ENCODE peak calls at places on chromosomes 13 and 19, in nine cellular contexts. One of them, this sample, is unnamed.

GRCh38 chr19:50204811-50205675 is 1.6 kb downstream of the MYH14 start:
- DNase-seq in left ventricle myocardium superior: peak; percentile 85
- DNase-seq in GM03348: no peak
- DNase-seq in effector memory CD4-positive, alpha-beta T cell: no peak
- DNase-seq in C1 segment of cervical spinal cord: peak; percentile 1
- DNase-seq in ascending aorta: no peak
- DNase-seq in activated T-cell treated with anti-CD3 and anti-CD28 coated beads, Interleukin-2, amount 50 U/mL, for 72 hours: peak; percentile 7
- DNase-seq in left colon: peak; percentile 93
- DNase-seq in BJ: no peak
- DNase-seq in this sample: no peak

GRCh38 chr13:52600666-52601065 is 41.6 kb upstream of the HNRNPA1L2 start:
- DNase-seq in left ventricle myocardium superior: no peak
- DNase-seq in GM03348: no peak
- DNase-seq in effector memory CD4-positive, alpha-beta T cell: no peak
- DNase-seq in C1 segment of cervical spinal cord: no peak
- DNase-seq in ascending aorta: no peak
- DNase-seq in activated T-cell treated with anti-CD3 and anti-CD28 coated beads, Interleukin-2, amount 50 U/mL, for 72 hours: no peak
- DNase-seq in left colon: no peak
- DNase-seq in BJ: no peak
- DNase-seq in this sample: no peak

GRCh38 chr19:14023404-14024235 is 4.3 kb upstream of the RLN3 start:
- DNase-seq in left ventricle myocardium superior: peak; percentile 40
- DNase-seq in GM03348: peak; percentile 50
- DNase-seq in effector memory CD4-positive, alpha-beta T cell: no peak
- DNase-seq in C1 segment of cervical spinal cord: no peak
- DNase-seq in ascending aorta: no peak
- DNase-seq in activated T-cell treated with anti-CD3 and anti-CD28 coated beads, Interleukin-2, amount 50 U/mL, for 72 hours: no peak
- DNase-seq in left colon: peak; percentile 62
- DNase-seq in BJ: no peak
- DNase-seq in this sample: no peak

GRCh38 chr13:51801631-51802099 is 2.3 kb downstream of the DHRS12 start:
- DNase-seq in left ventricle myocardium superior: peak; percentile 86
- DNase-seq in GM03348: peak; percentile 18
- DNase-seq in effector memory CD4-positive, alpha-beta T cell: no peak
- DNase-seq in C1 segment of cervical spinal cord: peak; percentile 64
- DNase-seq in ascending aorta: peak; percentile 89
- DNase-seq in activated T-cell treated with anti-CD3 and anti-CD28 coated beads, Interleukin-2, amount 50 U/mL, for 72 hours: no peak
- DNase-seq in left colon: peak; percentile 88
- DNase-seq in BJ: no peak
- DNase-seq in this sample: no peak

GRCh38 chr19:10430505-10431253 is 10.3 kb downstream of the PDE4A start:
- DNase-seq in left ventricle myocardium superior: peak; percentile 85
- DNase-seq in GM03348: peak; percentile 95
- DNase-seq in effector memory CD4-positive, alpha-beta T cell: no peak
- DNase-seq in C1 segment of cervical spinal cord: no peak
- DNase-seq in ascending aorta: peak; percentile 71
- DNase-seq in activated T-cell treated with anti-CD3 and anti-CD28 coated beads, Interleukin-2, amount 50 U/mL, for 72 hours: no peak
- DNase-seq in left colon: peak; percentile 78
- DNase-seq in BJ: no peak
- DNase-seq in this sample: no peak

GRCh38 chr13:110015253-110015652 is 228.9 kb upstream of the IRS2 start:
- DNase-seq in left ventricle myocardium superior: no peak
- DNase-seq in GM03348: no peak
- DNase-seq in effector memory CD4-positive, alpha-beta T cell: no peak
- DNase-seq in C1 segment of cervical spinal cord: no peak
- DNase-seq in ascending aorta: no peak
- DNase-seq in activated T-cell treated with anti-CD3 and anti-CD28 coated beads, Interleukin-2, amount 50 U/mL, for 72 hours: no peak
- DNase-seq in left colon: no peak
- DNase-seq in BJ: no peak
- DNase-seq in this sample: no peak

GRCh38 chr13:57627663-57628062 is 3.9 kb upstream of the PCDH17 start:
- DNase-seq in left ventricle myocardium superior: no peak
- DNase-seq in GM03348: peak; percentile 24
- DNase-seq in effector memory CD4-positive, alpha-beta T cell: no peak
- DNase-seq in C1 segment of cervical spinal cord: no peak
- DNase-seq in ascending aorta: no peak
- DNase-seq in activated T-cell treated with anti-CD3 and anti-CD28 coated beads, Interleukin-2, amount 50 U/mL, for 72 hours: no peak
- DNase-seq in left colon: no peak
- DNase-seq in BJ: no peak
- DNase-seq in this sample: no peak

GRCh38 chr19:45115809-45116615 is 23.0 kb downstream of the PPP1R37 start:
- DNase-seq in left ventricle myocardium superior: no peak
- DNase-seq in GM03348: no peak
- DNase-seq in effector memory CD4-positive, alpha-beta T cell: no peak
- DNase-seq in C1 segment of cervical spinal cord: no peak
- DNase-seq in ascending aorta: no peak
- DNase-seq in activated T-cell treated with anti-CD3 and anti-CD28 coated beads, Interleukin-2, amount 50 U/mL, for 72 hours: no peak
- DNase-seq in left colon: no peak
- DNase-seq in BJ: no peak
- DNase-seq in this sample: no peak

GRCh38 chr13:101289764-101290163 is 126.5 kb downstream of the NALCN start:
- DNase-seq in left ventricle myocardium superior: peak; percentile 30
- DNase-seq in GM03348: peak; percentile 18
- DNase-seq in effector memory CD4-positive, alpha-beta T cell: peak; percentile 6
- DNase-seq in C1 segment of cervical spinal cord: no peak
- DNase-seq in ascending aorta: no peak
- DNase-seq in activated T-cell treated with anti-CD3 and anti-CD28 coated beads, Interleukin-2, amount 50 U/mL, for 72 hours: no peak
- DNase-seq in left colon: no peak
- DNase-seq in BJ: no peak
- DNase-seq in this sample: no peak

GRCh38 chr19:347946-348861 is 3.6 kb upstream of the MIER2 start:
- DNase-seq in left ventricle myocardium superior: no peak
- DNase-seq in GM03348: no peak
- DNase-seq in effector memory CD4-positive, alpha-beta T cell: no peak
- DNase-seq in C1 segment of cervical spinal cord: no peak
- DNase-seq in ascending aorta: no peak
- DNase-seq in activated T-cell treated with anti-CD3 and anti-CD28 coated beads, Interleukin-2, amount 50 U/mL, for 72 hours: no peak
- DNase-seq in left colon: no peak
- DNase-seq in BJ: no peak
- DNase-seq in this sample: no peak

GRCh38 chr19:48722196-48722708 is 2.7 kb upstream of the MAMSTR start:
- DNase-seq in left ventricle myocardium superior: no peak
- DNase-seq in GM03348: no peak
- DNase-seq in effector memory CD4-positive, alpha-beta T cell: no peak
- DNase-seq in C1 segment of cervical spinal cord: no peak
- DNase-seq in ascending aorta: no peak
- DNase-seq in activated T-cell treated with anti-CD3 and anti-CD28 coated beads, Interleukin-2, amount 50 U/mL, for 72 hours: no peak
- DNase-seq in left colon: no peak
- DNase-seq in BJ: no peak
- DNase-seq in this sample: no peak

GRCh38 chr19:3275068-3275582 is 50.7 kb downstream of the CELF5 start:
- DNase-seq in left ventricle myocardium superior: no peak
- DNase-seq in GM03348: no peak
- DNase-seq in effector memory CD4-positive, alpha-beta T cell: no peak
- DNase-seq in C1 segment of cervical spinal cord: no peak
- DNase-seq in ascending aorta: no peak
- DNase-seq in activated T-cell treated with anti-CD3 and anti-CD28 coated beads, Interleukin-2, amount 50 U/mL, for 72 hours: peak; percentile 45
- DNase-seq in left colon: no peak
- DNase-seq in BJ: no peak
- DNase-seq in this sample: no peak

GRCh38 chr13:54174001-54174400 is 1145.4 kb downstream of the OLFM4 start:
- DNase-seq in left ventricle myocardium superior: no peak
- DNase-seq in GM03348: no peak
- DNase-seq in effector memory CD4-positive, alpha-beta T cell: no peak
- DNase-seq in C1 segment of cervical spinal cord: no peak
- DNase-seq in ascending aorta: no peak
- DNase-seq in activated T-cell treated with anti-CD3 and anti-CD28 coated beads, Interleukin-2, amount 50 U/mL, for 72 hours: no peak
- DNase-seq in left colon: no peak
- DNase-seq in BJ: no peak
- DNase-seq in this sample: no peak

GRCh38 chr19:39166571-39167391 is 30.0 kb upstream of the NCCRP1 start:
- DNase-seq in left ventricle myocardium superior: peak; percentile 83
- DNase-seq in GM03348: no peak
- DNase-seq in effector memory CD4-positive, alpha-beta T cell: no peak
- DNase-seq in C1 segment of cervical spinal cord: peak; percentile 5
- DNase-seq in ascending aorta: no peak
- DNase-seq in activated T-cell treated with anti-CD3 and anti-CD28 coated beads, Interleukin-2, amount 50 U/mL, for 72 hours: no peak
- DNase-seq in left colon: peak; percentile 91
- DNase-seq in BJ: no peak
- DNase-seq in this sample: no peak

GRCh38 chr19:48578891-48579290 is 26.9 kb downstream of the SULT2B1 start:
- DNase-seq in left ventricle myocardium superior: no peak
- DNase-seq in GM03348: no peak
- DNase-seq in effector memory CD4-positive, alpha-beta T cell: no peak
- DNase-seq in C1 segment of cervical spinal cord: no peak
- DNase-seq in ascending aorta: no peak
- DNase-seq in activated T-cell treated with anti-CD3 and anti-CD28 coated beads, Interleukin-2, amount 50 U/mL, for 72 hours: no peak
- DNase-seq in left colon: no peak
- DNase-seq in BJ: no peak
- DNase-seq in this sample: no peak

GRCh38 chr19:6062274-6062673 is 48.0 kb downstream of the RFX2 start:
- DNase-seq in left ventricle myocardium superior: no peak
- DNase-seq in GM03348: no peak
- DNase-seq in effector memory CD4-positive, alpha-beta T cell: peak; percentile 39
- DNase-seq in C1 segment of cervical spinal cord: peak; percentile 15
- DNase-seq in ascending aorta: peak; percentile 88
- DNase-seq in activated T-cell treated with anti-CD3 and anti-CD28 coated beads, Interleukin-2, amount 50 U/mL, for 72 hours: peak; percentile 67
- DNase-seq in left colon: peak; percentile 55
- DNase-seq in BJ: no peak
- DNase-seq in this sample: peak; percentile 43

GRCh38 chr13:111468037-111468959 is 147.9 kb downstream of the TEX29 start:
- DNase-seq in left ventricle myocardium superior: no peak
- DNase-seq in GM03348: no peak
- DNase-seq in effector memory CD4-positive, alpha-beta T cell: no peak
- DNase-seq in C1 segment of cervical spinal cord: no peak
- DNase-seq in ascending aorta: no peak
- DNase-seq in activated T-cell treated with anti-CD3 and anti-CD28 coated beads, Interleukin-2, amount 50 U/mL, for 72 hours: no peak
- DNase-seq in left colon: no peak
- DNase-seq in BJ: no peak
- DNase-seq in this sample: no peak

GRCh38 chr19:47802521-47803043 is 1.8 kb downstream of the TPRX1 start:
- DNase-seq in left ventricle myocardium superior: no peak
- DNase-seq in GM03348: no peak
- DNase-seq in effector memory CD4-positive, alpha-beta T cell: no peak
- DNase-seq in C1 segment of cervical spinal cord: no peak
- DNase-seq in ascending aorta: no peak
- DNase-seq in activated T-cell treated with anti-CD3 and anti-CD28 coated beads, Interleukin-2, amount 50 U/mL, for 72 hours: no peak
- DNase-seq in left colon: no peak
- DNase-seq in BJ: no peak
- DNase-seq in this sample: no peak

GRCh38 chr19:29806098-29806866 is 5.5 kb upstream of the CCNE1 start:
- DNase-seq in left ventricle myocardium superior: peak; percentile 73
- DNase-seq in GM03348: no peak
- DNase-seq in effector memory CD4-positive, alpha-beta T cell: no peak
- DNase-seq in C1 segment of cervical spinal cord: no peak
- DNase-seq in ascending aorta: no peak
- DNase-seq in activated T-cell treated with anti-CD3 and anti-CD28 coated beads, Interleukin-2, amount 50 U/mL, for 72 hours: no peak
- DNase-seq in left colon: no peak
- DNase-seq in BJ: no peak
- DNase-seq in this sample: no peak

GRCh38 chr19:55402509-55402908 is 5.1 kb downstream of the UBE2S start:
- DNase-seq in left ventricle myocardium superior: no peak
- DNase-seq in GM03348: no peak
- DNase-seq in effector memory CD4-positive, alpha-beta T cell: no peak
- DNase-seq in C1 segment of cervical spinal cord: no peak
- DNase-seq in ascending aorta: no peak
- DNase-seq in activated T-cell treated with anti-CD3 and anti-CD28 coated beads, Interleukin-2, amount 50 U/mL, for 72 hours: no peak
- DNase-seq in left colon: no peak
- DNase-seq in BJ: no peak
- DNase-seq in this sample: no peak

GRCh38 chr13:99986751-99987150 is 5.2 kb downstream of the ZIC2 start:
- DNase-seq in left ventricle myocardium superior: no peak
- DNase-seq in GM03348: no peak
- DNase-seq in effector memory CD4-positive, alpha-beta T cell: no peak
- DNase-seq in C1 segment of cervical spinal cord: no peak
- DNase-seq in ascending aorta: no peak
- DNase-seq in activated T-cell treated with anti-CD3 and anti-CD28 coated beads, Interleukin-2, amount 50 U/mL, for 72 hours: no peak
- DNase-seq in left colon: no peak
- DNase-seq in BJ: no peak
- DNase-seq in this sample: no peak

GRCh38 chr13:35923347-35923746 is 207.8 kb downstream of the DCLK1 start:
- DNase-seq in left ventricle myocardium superior: peak; percentile 66
- DNase-seq in GM03348: peak; percentile 64
- DNase-seq in effector memory CD4-positive, alpha-beta T cell: no peak
- DNase-seq in C1 segment of cervical spinal cord: no peak
- DNase-seq in ascending aorta: no peak
- DNase-seq in activated T-cell treated with anti-CD3 and anti-CD28 coated beads, Interleukin-2, amount 50 U/mL, for 72 hours: no peak
- DNase-seq in left colon: no peak
- DNase-seq in BJ: no peak
- DNase-seq in this sample: no peak

GRCh38 chr13:61128850-61129645 is 286.6 kb downstream of the PCDH20 start:
- DNase-seq in left ventricle myocardium superior: no peak
- DNase-seq in GM03348: no peak
- DNase-seq in effector memory CD4-positive, alpha-beta T cell: no peak
- DNase-seq in C1 segment of cervical spinal cord: no peak
- DNase-seq in ascending aorta: no peak
- DNase-seq in activated T-cell treated with anti-CD3 and anti-CD28 coated beads, Interleukin-2, amount 50 U/mL, for 72 hours: no peak
- DNase-seq in left colon: no peak
- DNase-seq in BJ: no peak
- DNase-seq in this sample: no peak

GRCh38 chr19:12703056-12703455 is 6.6 kb upstream of the FBXW9 start:
- DNase-seq in left ventricle myocardium superior: no peak
- DNase-seq in GM03348: peak; percentile 53
- DNase-seq in effector memory CD4-positive, alpha-beta T cell: no peak
- DNase-seq in C1 segment of cervical spinal cord: no peak
- DNase-seq in ascending aorta: no peak
- DNase-seq in activated T-cell treated with anti-CD3 and anti-CD28 coated beads, Interleukin-2, amount 50 U/mL, for 72 hours: peak; percentile 36
- DNase-seq in left colon: peak; percentile 3
- DNase-seq in BJ: no peak
- DNase-seq in this sample: no peak

This sample was measured in T-helper 9 cell.